ENCODE peak calls at places on chromosome X, in nine cellular contexts. One of them, this sample, is unnamed.

GRCh38 chrX:35244796-35245508 is 302.4 kb downstream of the FAM47B start:
- DNase-seq in CD4-positive, CD25-positive, alpha-beta regulatory T cell: no peak
- DNase-seq in suprapubic skin: no peak
- DNase-seq in activated CD4-positive, alpha-beta T cell treated with anti-CD3 and anti-CD28 coated beads, Interleukin-2, amount 50 U/mL, for 1 hour: no peak
- DNase-seq in substantia nigra: no peak
- DNase-seq in activated effector memory CD4-positive, alpha-beta T cell treated with Interleukin-2 at 50 U/mL for 16 hours: no peak
- DNase-seq in iPS DF 6.9: no peak
- DNase-seq in nephron progenitor cell: no peak
- DNase-seq in stimulated activated CD8-positive, alpha-beta memory T cell treated with anti-CD3 and anti-CD28 coated beads, Interleukin-7, amount 100 ng/mL, for 1 hour: no peak
- DNase-seq in this sample: no peak

GRCh38 chrX:27767387-27767786 is 40.4 kb upstream of the MAGEB10 start:
- DNase-seq in stimulated activated CD8-positive, alpha-beta memory T cell treated with anti-CD3 and anti-CD28 coated beads, Interleukin-7, amount 100 ng/mL, for 1 hour: no peak
- DNase-seq in activated effector memory CD4-positive, alpha-beta T cell treated with Interleukin-2 at 50 U/mL for 16 hours: no peak
- DNase-seq in substantia nigra: no peak
- DNase-seq in iPS DF 6.9: no peak
- DNase-seq in CD4-positive, CD25-positive, alpha-beta regulatory T cell: no peak
- DNase-seq in nephron progenitor cell: no peak
- DNase-seq in activated CD4-positive, alpha-beta T cell treated with anti-CD3 and anti-CD28 coated beads, Interleukin-2, amount 50 U/mL, for 1 hour: no peak
- DNase-seq in suprapubic skin: no peak
- DNase-seq in this sample: no peak

GRCh38 chrX:148552775-148553174 is 52.4 kb downstream of the AFF2 start:
- DNase-seq in substantia nigra: no peak
- DNase-seq in suprapubic skin: no peak
- DNase-seq in activated CD4-positive, alpha-beta T cell treated with anti-CD3 and anti-CD28 coated beads, Interleukin-2, amount 50 U/mL, for 1 hour: no peak
- DNase-seq in stimulated activated CD8-positive, alpha-beta memory T cell treated with anti-CD3 and anti-CD28 coated beads, Interleukin-7, amount 100 ng/mL, for 1 hour: no peak
- DNase-seq in nephron progenitor cell: no peak
- DNase-seq in iPS DF 6.9: no peak
- DNase-seq in activated effector memory CD4-positive, alpha-beta T cell treated with Interleukin-2 at 50 U/mL for 16 hours: no peak
- DNase-seq in CD4-positive, CD25-positive, alpha-beta regulatory T cell: peak
- DNase-seq in this sample: no peak

GRCh38 chrX:37883196-37883595 is 35.8 kb upstream of the DYNLT3 start:
- DNase-seq in suprapubic skin: no peak
- DNase-seq in activated CD4-positive, alpha-beta T cell treated with anti-CD3 and anti-CD28 coated beads, Interleukin-2, amount 50 U/mL, for 1 hour: no peak
- DNase-seq in substantia nigra: no peak
- DNase-seq in activated effector memory CD4-positive, alpha-beta T cell treated with Interleukin-2 at 50 U/mL for 16 hours: no peak
- DNase-seq in iPS DF 6.9: no peak
- DNase-seq in nephron progenitor cell: no peak
- DNase-seq in CD4-positive, CD25-positive, alpha-beta regulatory T cell: no peak
- DNase-seq in stimulated activated CD8-positive, alpha-beta memory T cell treated with anti-CD3 and anti-CD28 coated beads, Interleukin-7, amount 100 ng/mL, for 1 hour: no peak
- DNase-seq in this sample: peak

GRCh38 chrX:44748014-44748413 is 95.8 kb upstream of the DUSP21 start:
- DNase-seq in suprapubic skin: no peak
- DNase-seq in CD4-positive, CD25-positive, alpha-beta regulatory T cell: no peak
- DNase-seq in nephron progenitor cell: no peak
- DNase-seq in activated effector memory CD4-positive, alpha-beta T cell treated with Interleukin-2 at 50 U/mL for 16 hours: no peak
- DNase-seq in substantia nigra: no peak
- DNase-seq in stimulated activated CD8-positive, alpha-beta memory T cell treated with anti-CD3 and anti-CD28 coated beads, Interleukin-7, amount 100 ng/mL, for 1 hour: no peak
- DNase-seq in iPS DF 6.9: no peak
- DNase-seq in activated CD4-positive, alpha-beta T cell treated with anti-CD3 and anti-CD28 coated beads, Interleukin-2, amount 50 U/mL, for 1 hour: no peak
- DNase-seq in this sample: peak

GRCh38 chrX:19121898-19122640 is at the start of gene ADGRG2:
- DNase-seq in nephron progenitor cell: peak
- DNase-seq in activated CD4-positive, alpha-beta T cell treated with anti-CD3 and anti-CD28 coated beads, Interleukin-2, amount 50 U/mL, for 1 hour: no peak
- DNase-seq in activated effector memory CD4-positive, alpha-beta T cell treated with Interleukin-2 at 50 U/mL for 16 hours: no peak
- DNase-seq in substantia nigra: no peak
- DNase-seq in CD4-positive, CD25-positive, alpha-beta regulatory T cell: no peak
- DNase-seq in iPS DF 6.9: no peak
- DNase-seq in stimulated activated CD8-positive, alpha-beta memory T cell treated with anti-CD3 and anti-CD28 coated beads, Interleukin-7, amount 100 ng/mL, for 1 hour: no peak
- DNase-seq in suprapubic skin: no peak
- DNase-seq in this sample: no peak

GRCh38 chrX:1673337-1673736 is 58.5 kb downstream of the ASMT start:
- DNase-seq in iPS DF 6.9: no peak
- DNase-seq in suprapubic skin: peak
- DNase-seq in activated effector memory CD4-positive, alpha-beta T cell treated with Interleukin-2 at 50 U/mL for 16 hours: no peak
- DNase-seq in activated CD4-positive, alpha-beta T cell treated with anti-CD3 and anti-CD28 coated beads, Interleukin-2, amount 50 U/mL, for 1 hour: peak
- DNase-seq in nephron progenitor cell: peak
- DNase-seq in substantia nigra: no peak
- DNase-seq in CD4-positive, CD25-positive, alpha-beta regulatory T cell: peak
- DNase-seq in stimulated activated CD8-positive, alpha-beta memory T cell treated with anti-CD3 and anti-CD28 coated beads, Interleukin-7, amount 100 ng/mL, for 1 hour: no peak
- DNase-seq in this sample: no peak

GRCh38 chrX:110086916-110087484 is 84.1 kb downstream of the TMEM164 start:
- DNase-seq in nephron progenitor cell: no peak
- DNase-seq in activated CD4-positive, alpha-beta T cell treated with anti-CD3 and anti-CD28 coated beads, Interleukin-2, amount 50 U/mL, for 1 hour: no peak
- DNase-seq in activated effector memory CD4-positive, alpha-beta T cell treated with Interleukin-2 at 50 U/mL for 16 hours: no peak
- DNase-seq in iPS DF 6.9: no peak
- DNase-seq in CD4-positive, CD25-positive, alpha-beta regulatory T cell: no peak
- DNase-seq in suprapubic skin: no peak
- DNase-seq in substantia nigra: no peak
- DNase-seq in stimulated activated CD8-positive, alpha-beta memory T cell treated with anti-CD3 and anti-CD28 coated beads, Interleukin-7, amount 100 ng/mL, for 1 hour: no peak
- DNase-seq in this sample: peak

GRCh38 chrX:9775930-9776329 is 10.3 kb upstream of the GPR143 start:
- DNase-seq in nephron progenitor cell: no peak
- DNase-seq in suprapubic skin: no peak
- DNase-seq in activated CD4-positive, alpha-beta T cell treated with anti-CD3 and anti-CD28 coated beads, Interleukin-2, amount 50 U/mL, for 1 hour: no peak
- DNase-seq in substantia nigra: no peak
- DNase-seq in stimulated activated CD8-positive, alpha-beta memory T cell treated with anti-CD3 and anti-CD28 coated beads, Interleukin-7, amount 100 ng/mL, for 1 hour: no peak
- DNase-seq in activated effector memory CD4-positive, alpha-beta T cell treated with Interleukin-2 at 50 U/mL for 16 hours: no peak
- DNase-seq in iPS DF 6.9: no peak
- DNase-seq in CD4-positive, CD25-positive, alpha-beta regulatory T cell: no peak
- DNase-seq in this sample: no peak

GRCh38 chrX:148193759-148194158 is 212.6 kb downstream of the FMR1NB start:
- DNase-seq in substantia nigra: no peak
- DNase-seq in CD4-positive, CD25-positive, alpha-beta regulatory T cell: no peak
- DNase-seq in suprapubic skin: no peak
- DNase-seq in nephron progenitor cell: no peak
- DNase-seq in activated effector memory CD4-positive, alpha-beta T cell treated with Interleukin-2 at 50 U/mL for 16 hours: no peak
- DNase-seq in iPS DF 6.9: no peak
- DNase-seq in stimulated activated CD8-positive, alpha-beta memory T cell treated with anti-CD3 and anti-CD28 coated beads, Interleukin-7, amount 100 ng/mL, for 1 hour: no peak
- DNase-seq in activated CD4-positive, alpha-beta T cell treated with anti-CD3 and anti-CD28 coated beads, Interleukin-2, amount 50 U/mL, for 1 hour: no peak
- DNase-seq in this sample: no peak

GRCh38 chrX:133297284-133297683 is 79.1 kb upstream of the TFDP3 start:
- DNase-seq in iPS DF 6.9: no peak
- DNase-seq in suprapubic skin: no peak
- DNase-seq in stimulated activated CD8-positive, alpha-beta memory T cell treated with anti-CD3 and anti-CD28 coated beads, Interleukin-7, amount 100 ng/mL, for 1 hour: no peak
- DNase-seq in substantia nigra: no peak
- DNase-seq in activated effector memory CD4-positive, alpha-beta T cell treated with Interleukin-2 at 50 U/mL for 16 hours: no peak
- DNase-seq in activated CD4-positive, alpha-beta T cell treated with anti-CD3 and anti-CD28 coated beads, Interleukin-2, amount 50 U/mL, for 1 hour: no peak
- DNase-seq in CD4-positive, CD25-positive, alpha-beta regulatory T cell: no peak
- DNase-seq in nephron progenitor cell: no peak
- DNase-seq in this sample: peak

GRCh38 chrX:124393238-124393637 is 46.9 kb downstream of the SH2D1A start:
- DNase-seq in CD4-positive, CD25-positive, alpha-beta regulatory T cell: no peak
- DNase-seq in substantia nigra: no peak
- DNase-seq in suprapubic skin: no peak
- DNase-seq in stimulated activated CD8-positive, alpha-beta memory T cell treated with anti-CD3 and anti-CD28 coated beads, Interleukin-7, amount 100 ng/mL, for 1 hour: no peak
- DNase-seq in iPS DF 6.9: no peak
- DNase-seq in nephron progenitor cell: no peak
- DNase-seq in activated CD4-positive, alpha-beta T cell treated with anti-CD3 and anti-CD28 coated beads, Interleukin-2, amount 50 U/mL, for 1 hour: no peak
- DNase-seq in activated effector memory CD4-positive, alpha-beta T cell treated with Interleukin-2 at 50 U/mL for 16 hours: no peak
- DNase-seq in this sample: no peak

GRCh38 chrX:3815896-3816664 is 102.6 kb upstream of the PRKX start:
- DNase-seq in substantia nigra: peak
- DNase-seq in CD4-positive, CD25-positive, alpha-beta regulatory T cell: peak
- DNase-seq in stimulated activated CD8-positive, alpha-beta memory T cell treated with anti-CD3 and anti-CD28 coated beads, Interleukin-7, amount 100 ng/mL, for 1 hour: no peak
- DNase-seq in nephron progenitor cell: peak
- DNase-seq in activated CD4-positive, alpha-beta T cell treated with anti-CD3 and anti-CD28 coated beads, Interleukin-2, amount 50 U/mL, for 1 hour: peak
- DNase-seq in suprapubic skin: peak
- DNase-seq in activated effector memory CD4-positive, alpha-beta T cell treated with Interleukin-2 at 50 U/mL for 16 hours: peak
- DNase-seq in iPS DF 6.9: no peak
- DNase-seq in this sample: no peak

GRCh38 chrX:53449632-53450031 is 15.5 kb upstream of the HSD17B10 start:
- DNase-seq in iPS DF 6.9: no peak
- DNase-seq in nephron progenitor cell: no peak
- DNase-seq in activated effector memory CD4-positive, alpha-beta T cell treated with Interleukin-2 at 50 U/mL for 16 hours: no peak
- DNase-seq in stimulated activated CD8-positive, alpha-beta memory T cell treated with anti-CD3 and anti-CD28 coated beads, Interleukin-7, amount 100 ng/mL, for 1 hour: no peak
- DNase-seq in activated CD4-positive, alpha-beta T cell treated with anti-CD3 and anti-CD28 coated beads, Interleukin-2, amount 50 U/mL, for 1 hour: no peak
- DNase-seq in substantia nigra: no peak
- DNase-seq in CD4-positive, CD25-positive, alpha-beta regulatory T cell: no peak
- DNase-seq in suprapubic skin: no peak
- DNase-seq in this sample: peak

GRCh38 chrX:68420559-68420958 is 12.7 kb downstream of the OPHN1 start:
- DNase-seq in activated effector memory CD4-positive, alpha-beta T cell treated with Interleukin-2 at 50 U/mL for 16 hours: no peak
- DNase-seq in activated CD4-positive, alpha-beta T cell treated with anti-CD3 and anti-CD28 coated beads, Interleukin-2, amount 50 U/mL, for 1 hour: no peak
- DNase-seq in CD4-positive, CD25-positive, alpha-beta regulatory T cell: no peak
- DNase-seq in stimulated activated CD8-positive, alpha-beta memory T cell treated with anti-CD3 and anti-CD28 coated beads, Interleukin-7, amount 100 ng/mL, for 1 hour: no peak
- DNase-seq in nephron progenitor cell: no peak
- DNase-seq in substantia nigra: no peak
- DNase-seq in iPS DF 6.9: no peak
- DNase-seq in suprapubic skin: no peak
- DNase-seq in this sample: no peak

GRCh38 chrX:82585868-82586267 is 922.2 kb upstream of the POU3F4 start:
- DNase-seq in stimulated activated CD8-positive, alpha-beta memory T cell treated with anti-CD3 and anti-CD28 coated beads, Interleukin-7, amount 100 ng/mL, for 1 hour: no peak
- DNase-seq in CD4-positive, CD25-positive, alpha-beta regulatory T cell: no peak
- DNase-seq in activated CD4-positive, alpha-beta T cell treated with anti-CD3 and anti-CD28 coated beads, Interleukin-2, amount 50 U/mL, for 1 hour: no peak
- DNase-seq in nephron progenitor cell: no peak
- DNase-seq in suprapubic skin: no peak
- DNase-seq in substantia nigra: no peak
- DNase-seq in iPS DF 6.9: no peak
- DNase-seq in activated effector memory CD4-positive, alpha-beta T cell treated with Interleukin-2 at 50 U/mL for 16 hours: no peak
- DNase-seq in this sample: no peak

GRCh38 chrX:78800114-78800513 is 52.6 kb downstream of the LPAR4 start:
- DNase-seq in nephron progenitor cell: no peak
- DNase-seq in iPS DF 6.9: no peak
- DNase-seq in activated effector memory CD4-positive, alpha-beta T cell treated with Interleukin-2 at 50 U/mL for 16 hours: no peak
- DNase-seq in suprapubic skin: no peak
- DNase-seq in substantia nigra: no peak
- DNase-seq in CD4-positive, CD25-positive, alpha-beta regulatory T cell: no peak
- DNase-seq in activated CD4-positive, alpha-beta T cell treated with anti-CD3 and anti-CD28 coated beads, Interleukin-2, amount 50 U/mL, for 1 hour: no peak
- DNase-seq in stimulated activated CD8-positive, alpha-beta memory T cell treated with anti-CD3 and anti-CD28 coated beads, Interleukin-7, amount 100 ng/mL, for 1 hour: no peak
- DNase-seq in this sample: no peak

GRCh38 chrX:125322431-125322830 is 2.8 kb downstream of the TEX13C start:
- DNase-seq in CD4-positive, CD25-positive, alpha-beta regulatory T cell: no peak
- DNase-seq in iPS DF 6.9: no peak
- DNase-seq in substantia nigra: no peak
- DNase-seq in suprapubic skin: no peak
- DNase-seq in stimulated activated CD8-positive, alpha-beta memory T cell treated with anti-CD3 and anti-CD28 coated beads, Interleukin-7, amount 100 ng/mL, for 1 hour: no peak
- DNase-seq in nephron progenitor cell: no peak
- DNase-seq in activated CD4-positive, alpha-beta T cell treated with anti-CD3 and anti-CD28 coated beads, Interleukin-2, amount 50 U/mL, for 1 hour: no peak
- DNase-seq in activated effector memory CD4-positive, alpha-beta T cell treated with Interleukin-2 at 50 U/mL for 16 hours: no peak
- DNase-seq in this sample: no peak

GRCh38 chrX:150361070-150361776 is 1.9 kb upstream of the MAMLD1 start:
- DNase-seq in activated effector memory CD4-positive, alpha-beta T cell treated with Interleukin-2 at 50 U/mL for 16 hours: no peak
- DNase-seq in activated CD4-positive, alpha-beta T cell treated with anti-CD3 and anti-CD28 coated beads, Interleukin-2, amount 50 U/mL, for 1 hour: no peak
- DNase-seq in substantia nigra: no peak
- DNase-seq in iPS DF 6.9: no peak
- DNase-seq in nephron progenitor cell: peak
- DNase-seq in CD4-positive, CD25-positive, alpha-beta regulatory T cell: peak
- DNase-seq in stimulated activated CD8-positive, alpha-beta memory T cell treated with anti-CD3 and anti-CD28 coated beads, Interleukin-7, amount 100 ng/mL, for 1 hour: no peak
- DNase-seq in suprapubic skin: no peak
- DNase-seq in this sample: no peak

GRCh38 chrX:30027636-30028035 is 187.7 kb upstream of the MAGEB2 start:
- DNase-seq in suprapubic skin: no peak
- DNase-seq in CD4-positive, CD25-positive, alpha-beta regulatory T cell: no peak
- DNase-seq in activated CD4-positive, alpha-beta T cell treated with anti-CD3 and anti-CD28 coated beads, Interleukin-2, amount 50 U/mL, for 1 hour: no peak
- DNase-seq in substantia nigra: no peak
- DNase-seq in iPS DF 6.9: no peak
- DNase-seq in nephron progenitor cell: no peak
- DNase-seq in stimulated activated CD8-positive, alpha-beta memory T cell treated with anti-CD3 and anti-CD28 coated beads, Interleukin-7, amount 100 ng/mL, for 1 hour: no peak
- DNase-seq in activated effector memory CD4-positive, alpha-beta T cell treated with Interleukin-2 at 50 U/mL for 16 hours: no peak
- DNase-seq in this sample: peak

GRCh38 chrX:2677764-2678163 is 13.3 kb upstream of the CD99 start:
- DNase-seq in CD4-positive, CD25-positive, alpha-beta regulatory T cell: no peak
- DNase-seq in substantia nigra: no peak
- DNase-seq in stimulated activated CD8-positive, alpha-beta memory T cell treated with anti-CD3 and anti-CD28 coated beads, Interleukin-7, amount 100 ng/mL, for 1 hour: no peak
- DNase-seq in activated CD4-positive, alpha-beta T cell treated with anti-CD3 and anti-CD28 coated beads, Interleukin-2, amount 50 U/mL, for 1 hour: no peak
- DNase-seq in nephron progenitor cell: no peak
- DNase-seq in iPS DF 6.9: no peak
- DNase-seq in activated effector memory CD4-positive, alpha-beta T cell treated with Interleukin-2 at 50 U/mL for 16 hours: no peak
- DNase-seq in suprapubic skin: peak
- DNase-seq in this sample: peak

GRCh38 chrX:106927023-106927422 is 6.8 kb downstream of the CLDN2 start:
- DNase-seq in substantia nigra: no peak
- DNase-seq in nephron progenitor cell: no peak
- DNase-seq in activated CD4-positive, alpha-beta T cell treated with anti-CD3 and anti-CD28 coated beads, Interleukin-2, amount 50 U/mL, for 1 hour: no peak
- DNase-seq in iPS DF 6.9: no peak
- DNase-seq in stimulated activated CD8-positive, alpha-beta memory T cell treated with anti-CD3 and anti-CD28 coated beads, Interleukin-7, amount 100 ng/mL, for 1 hour: no peak
- DNase-seq in activated effector memory CD4-positive, alpha-beta T cell treated with Interleukin-2 at 50 U/mL for 16 hours: no peak
- DNase-seq in CD4-positive, CD25-positive, alpha-beta regulatory T cell: no peak
- DNase-seq in suprapubic skin: no peak
- DNase-seq in this sample: peak

GRCh38 chrX:118975831-118976598 is 1.6 kb downstream of the LONRF3 start:
- DNase-seq in activated CD4-positive, alpha-beta T cell treated with anti-CD3 and anti-CD28 coated beads, Interleukin-2, amount 50 U/mL, for 1 hour: peak
- DNase-seq in suprapubic skin: peak
- DNase-seq in substantia nigra: no peak
- DNase-seq in activated effector memory CD4-positive, alpha-beta T cell treated with Interleukin-2 at 50 U/mL for 16 hours: peak
- DNase-seq in nephron progenitor cell: peak
- DNase-seq in iPS DF 6.9: no peak
- DNase-seq in stimulated activated CD8-positive, alpha-beta memory T cell treated with anti-CD3 and anti-CD28 coated beads, Interleukin-7, amount 100 ng/mL, for 1 hour: peak
- DNase-seq in CD4-positive, CD25-positive, alpha-beta regulatory T cell: peak
- DNase-seq in this sample: no peak

GRCh38 chrX:112677167-112677566 is 2.6 kb downstream of the LHFPL1 start:
- DNase-seq in activated effector memory CD4-positive, alpha-beta T cell treated with Interleukin-2 at 50 U/mL for 16 hours: no peak
- DNase-seq in activated CD4-positive, alpha-beta T cell treated with anti-CD3 and anti-CD28 coated beads, Interleukin-2, amount 50 U/mL, for 1 hour: no peak
- DNase-seq in CD4-positive, CD25-positive, alpha-beta regulatory T cell: peak
- DNase-seq in iPS DF 6.9: no peak
- DNase-seq in nephron progenitor cell: no peak
- DNase-seq in stimulated activated CD8-positive, alpha-beta memory T cell treated with anti-CD3 and anti-CD28 coated beads, Interleukin-7, amount 100 ng/mL, for 1 hour: no peak
- DNase-seq in substantia nigra: no peak
- DNase-seq in suprapubic skin: no peak
- DNase-seq in this sample: peak

This sample was measured in bronchial epithelial cell.